ENCODE peak calls at places on chromosomes 16 and 17, in seven cellular contexts. U is astrocyte of the spinal cord, D is MM.1S, Y is AG10803, I is tibial artery, A is heart left ventricle, B is esophagus squamous epithelium. G is an unnamed sample.

GRCh38 chr16:70715860-70716357 is 30.1 kb upstream of the MTSS2 start:
- DNase-seq in A (no peak), U (peak; percentile 77), I (no peak), D (no peak), Y (no peak), B (no peak), G (no peak)

GRCh38 chr16:87046235-87046634 is 271.0 kb downstream of the C16orf95 start:
- DNase-seq in Y (no peak), I (peak; percentile 59), B (no peak), U (no peak), A (no peak), D (no peak), G (no peak)

GRCh38 chr16:89700649-89701424 is 668 bp downstream of the SPATA2L start:
- DNase-seq in Y (no peak), A (peak; percentile 33), U (peak; percentile 35), I (no peak), D (peak; percentile 63), B (no peak), G (no peak)

GRCh38 chr17:10058924-10059683 is 139.3 kb downstream of the GAS7 start:
- DNase-seq in U (no peak), A (peak; percentile 53), Y (no peak), B (no peak), D (no peak), I (no peak), G (peak; percentile 47)

GRCh38 chr17:14301279-14301760 is 439 bp downstream of the HS3ST3B1 start:
- DNase-seq in U (peak; percentile 35), D (no peak), Y (no peak), A (no peak), I (no peak), B (no peak), G (no peak)

GRCh38 chr16:84501077-84501735 is 3.3 kb downstream of the MEAK7 start:
- DNase-seq in U (peak; percentile 39), D (no peak), I (peak; percentile 61), Y (peak; percentile 50), B (no peak), A (no peak), G (peak; percentile 79)

GRCh38 chr17:29444589-29444988 is 54.4 kb downstream of the TAOK1 start:
- DNase-seq in B (no peak), D (no peak), U (peak; percentile 52), I (no peak), A (no peak), Y (peak; percentile 35), G (peak; percentile 68)

GRCh38 chr17:17680477-17681186 is 626 bp upstream of the RAI1 start:
- DNase-seq in A (no peak), B (no peak), U (no peak), I (no peak), D (no peak), Y (no peak), G (no peak)

GRCh38 chr16:57788252-57788841 is 13.9 kb downstream of the KIFC3 start:
- DNase-seq in B (no peak), D (no peak), Y (no peak), A (peak; percentile 30), I (no peak), U (no peak), G (no peak)

GRCh38 chr17:39225974-39226683 is 384 bp upstream of the STAC2 start:
- DNase-seq in U (peak; percentile 14), I (peak; percentile 97), A (peak; percentile 88), D (no peak), B (no peak), Y (no peak), G (peak; percentile 51)

GRCh38 chr16:12545792-12546342 is 257.8 kb downstream of the CPPED1 start:
- DNase-seq in Y (no peak), I (no peak), B (no peak), U (no peak), A (no peak), D (no peak), G (no peak)

GRCh38 chr17:62869885-62870580 is 61.9 kb upstream of the MARCHF10 start:
- DNase-seq in A (no peak), D (peak; percentile 50), I (no peak), Y (peak; percentile 76), B (no peak), U (peak; percentile 84), G (peak; percentile 84)

GRCh38 chr16:24737391-24737871 is 8.0 kb downstream of the TNRC6A start:
- DNase-seq in A (no peak), D (no peak), U (peak; percentile 57), Y (peak; percentile 58), B (no peak), I (no peak), G (peak; percentile 51)

GRCh38 chr16:73152731-73153130 is 104.8 kb upstream of the ZFHX3 start:
- DNase-seq in D (no peak), B (no peak), U (no peak), I (no peak), A (no peak), Y (no peak), G (no peak)

GRCh38 chr17:64190468-64190867 is 60.5 kb upstream of the ERN1 start:
- DNase-seq in D (no peak), U (no peak), B (no peak), A (peak; percentile 54), Y (no peak), I (no peak), G (no peak)

GRCh38 chr16:425740-426114 is 278 bp downstream of the RAB11FIP3 start:
- DNase-seq in A (no peak), Y (no peak), U (no peak), I (no peak), B (no peak), D (no peak), G (no peak)

GRCh38 chr16:80743273-80743672 is 61.1 kb downstream of the CDYL2 start:
- DNase-seq in I (no peak), D (no peak), A (no peak), B (no peak), Y (no peak), U (no peak), G (no peak)

GRCh38 chr16:23691483-23692189 is 12.9 kb downstream of the PLK1 start:
- DNase-seq in Y (peak; percentile 52), A (no peak), U (peak; percentile 17), B (no peak), I (no peak), D (no peak), G (peak; percentile 23)

GRCh38 chr17:69423450-69423849 is 9.0 kb downstream of the MAP2K6 start:
- DNase-seq in B (no peak), A (no peak), Y (no peak), I (no peak), D (no peak), U (no peak), G (no peak)

GRCh38 chr17:41511130-41511529 is 5.7 kb upstream of the KRT13 start:
- DNase-seq in U (no peak), Y (no peak), D (no peak), B (no peak), I (no peak), A (no peak), G (no peak)

GRCh38 chr16:66845791-66846221 is 1.6 kb downstream of the CA7 start:
- DNase-seq in U (no peak), Y (no peak), I (no peak), A (no peak), D (no peak), B (no peak), G (no peak)

DNA sequence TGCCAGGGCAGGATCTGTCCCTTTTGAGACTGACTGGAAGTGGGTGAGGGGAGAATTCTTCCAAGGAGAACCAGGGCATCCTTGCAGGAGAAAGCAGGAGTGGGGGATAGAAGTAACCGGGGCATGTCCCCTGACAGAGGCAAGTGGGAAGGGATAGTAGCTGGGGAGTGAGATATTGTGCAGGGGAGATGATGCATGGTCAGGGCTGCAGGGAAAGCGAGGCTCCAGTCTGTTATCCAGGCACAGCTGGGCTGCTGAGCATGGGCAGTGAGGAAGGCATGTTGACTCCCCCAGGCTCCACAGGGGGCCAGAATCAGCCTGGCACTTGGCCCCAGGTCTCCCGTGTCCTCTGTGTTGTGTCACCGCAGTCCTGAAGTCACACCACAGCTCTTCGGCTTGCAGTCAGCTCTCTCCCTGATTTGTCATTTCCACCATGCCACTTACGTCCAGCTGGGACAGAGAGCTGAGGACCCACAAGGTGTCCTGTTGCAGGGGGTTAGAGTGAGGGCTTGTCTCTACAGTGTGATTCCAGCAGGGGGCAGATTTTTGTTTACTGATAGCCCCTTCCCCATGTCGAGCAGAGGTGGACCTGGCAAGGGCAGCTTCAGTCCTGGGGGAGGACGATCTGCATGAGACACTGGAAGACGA is 40.9 kb downstream of the B9D1 start:
- DNase-seq in Y (no peak), I (peak; percentile 45), B (no peak), D (no peak), A (no peak), U (no peak), G (no peak)
- TF ChIP-seq CTCF in Y (no peak), I (no peak), B (no peak), D (peak; percentile 26), A (no peak), U (peak; percentile 21), G (peak; percentile 21)

DNA sequence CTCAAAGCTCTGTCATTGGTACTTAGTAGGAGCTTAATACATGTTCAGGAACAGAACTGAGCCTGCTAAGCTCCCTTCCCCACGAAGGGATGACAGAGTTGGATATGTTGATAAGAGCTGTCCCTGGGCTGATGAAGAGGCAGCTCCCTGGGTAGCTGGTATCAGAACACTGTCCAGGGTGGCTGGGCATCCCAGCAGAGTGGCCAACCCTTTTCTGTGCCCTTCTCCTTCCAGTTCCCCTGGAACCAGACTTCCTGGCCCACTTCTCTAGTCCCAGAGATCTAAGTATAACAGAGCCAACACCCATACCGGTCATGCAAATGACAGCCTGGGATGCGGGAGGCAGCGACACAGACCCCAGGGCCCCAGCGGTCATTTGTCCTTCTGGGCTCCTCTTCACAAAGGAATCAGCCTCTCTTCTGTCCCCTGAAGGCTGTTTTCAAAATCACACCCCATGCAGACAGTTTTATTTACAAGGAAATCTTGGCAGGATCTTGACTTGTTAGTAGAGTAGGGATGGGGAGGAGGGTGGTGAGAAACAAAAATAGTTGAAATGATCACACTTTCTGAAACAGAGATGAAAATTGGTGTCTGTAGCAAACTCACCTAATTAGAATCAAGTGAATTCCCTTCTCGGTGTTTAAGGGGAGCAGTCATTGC is 1.4 kb upstream of the RHBDL3 start:
- DNase-seq in D (no peak), B (no peak), A (no peak), Y (no peak), U (no peak), I (no peak), G (no peak)
- H3K4me3 ChIP-seq in D (no peak overlapping the region), B (peak overlapping the region; percentile 66), A (no peak overlapping the region), Y (no peak overlapping the region), U (no peak overlapping the region), I (no peak overlapping the region), G (no peak overlapping the region)

DNA sequence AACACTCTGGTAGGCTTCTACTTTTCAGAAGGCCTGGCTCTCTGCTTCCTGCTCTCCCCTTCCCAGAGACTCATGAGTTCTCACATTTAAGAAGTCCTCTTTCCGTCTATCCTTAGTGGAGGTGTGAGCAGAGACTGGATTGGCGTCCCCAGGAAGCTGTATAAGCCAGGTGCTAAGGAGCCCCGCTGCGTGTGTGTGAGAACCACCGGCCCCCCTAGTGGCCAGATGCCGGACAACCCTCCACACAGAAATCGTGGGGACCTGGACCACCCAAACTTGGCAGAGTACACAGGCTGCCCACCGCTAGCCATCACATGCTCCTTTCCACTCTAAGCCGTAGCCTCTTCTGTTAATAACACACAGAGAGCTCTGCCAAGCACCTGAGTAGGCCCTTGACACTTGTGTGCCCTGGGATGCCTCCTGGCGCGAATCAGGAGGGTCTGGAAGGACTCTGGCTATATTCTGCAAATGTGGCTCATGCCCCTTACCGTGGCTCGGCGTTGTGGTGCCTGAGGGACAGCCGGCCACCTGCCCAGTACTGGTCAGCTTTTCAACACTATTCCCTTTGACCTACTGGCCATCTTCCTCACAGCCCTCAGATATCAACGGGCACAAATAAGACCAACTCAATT is 13.9 kb downstream of the CYB5D2 start:
- DNase-seq in A (no peak), I (no peak), B (no peak), U (no peak), Y (no peak), D (no peak), G (no peak)
- TF ChIP-seq CTCF in A (no peak), I (no peak), B (no peak), U (peak; percentile 22), Y (no peak), D (peak; percentile 14), G (no peak)

GRCh38 chr17:58525239-58525638 is 10.8 kb upstream of the MTMR4 start:
- DNase-seq in B (no peak), U (peak; percentile 80), A (peak; percentile 72), I (peak; percentile 89), Y (peak; percentile 92), D (no peak), G (peak; percentile 86)
- H3K4me3 ChIP-seq in B (no peak overlapping the region), U (no peak overlapping the region), A (no peak overlapping the region), I (peak overlapping the region; percentile 18), Y (peak overlapping the region; percentile 30), D (no peak overlapping the region), G (no peak overlapping the region)

G was measured in fibroblast of mammary gland.